ENCODE peak calls at places on chromosome 12, in four cellular contexts. One of them, this sample, is unnamed.

GRCh38 chr12:78703820-78704525 is 160.6 kb upstream of the SYT1 start:
- DNase-seq in H1: no peak
- DNase-seq in IMR-90: peak
- DNase-seq in mesendoderm: peak
- DNase-seq in this sample: no peak

GRCh38 chr12:38904932-38905479 is 385 bp downstream of the CPNE8 start:
- DNase-seq in IMR-90: no peak
- DNase-seq in mesendoderm: peak
- DNase-seq in H1: peak
- DNase-seq in this sample: peak

GRCh38 chr12:112823582-112824149 is 32.1 kb downstream of the RPH3A start:
- DNase-seq in mesendoderm: peak
- DNase-seq in H1: no peak
- DNase-seq in IMR-90: no peak
- DNase-seq in this sample: no peak

GRCh38 chr12:24197517-24197916 is 248.0 kb upstream of the SOX5 start:
- DNase-seq in mesendoderm: peak
- DNase-seq in H1: no peak
- DNase-seq in IMR-90: no peak
- DNase-seq in this sample: peak

GRCh38 chr12:27984275-27984674 is 11.7 kb upstream of the PTHLH start:
- DNase-seq in H1: no peak
- DNase-seq in mesendoderm: no peak
- DNase-seq in IMR-90: peak
- DNase-seq in this sample: no peak

GRCh38 chr12:27965966-27966365 is 6.6 kb downstream of the PTHLH start:
- DNase-seq in IMR-90: peak
- DNase-seq in H1: no peak
- DNase-seq in mesendoderm: no peak
- DNase-seq in this sample: no peak

GRCh38 chr12:2691001-2691339 is 103.8 kb upstream of the FKBP4 start:
- DNase-seq in H1: no peak
- DNase-seq in IMR-90: peak
- DNase-seq in mesendoderm: peak
- DNase-seq in this sample: peak

GRCh38 chr12:58364389-58365086 is 423.2 kb downstream of the ATP23 start:
- DNase-seq in H1: no peak
- DNase-seq in mesendoderm: peak
- DNase-seq in IMR-90: peak
- DNase-seq in this sample: no peak

GRCh38 chr12:53538209-53538689 is 31.0 kb upstream of the NPFF start:
- DNase-seq in H1: no peak
- DNase-seq in IMR-90: peak
- DNase-seq in mesendoderm: peak
- DNase-seq in this sample: no peak

GRCh38 chr12:123149088-123149827 is 1.6 kb downstream of the PITPNM2 start:
- DNase-seq in mesendoderm: no peak
- DNase-seq in H1: no peak
- DNase-seq in IMR-90: no peak
- DNase-seq in this sample: no peak

GRCh38 chr12:2319747-2320146 is 267.0 kb downstream of the CACNA1C start:
- DNase-seq in mesendoderm: peak
- DNase-seq in H1: no peak
- DNase-seq in IMR-90: peak
- DNase-seq in this sample: no peak

GRCh38 chr12:27525373-27525772 is 1.4 kb downstream of the PPFIBP1 start:
- DNase-seq in mesendoderm: peak
- DNase-seq in IMR-90: peak
- DNase-seq in H1: no peak
- DNase-seq in this sample: peak

GRCh38 chr12:87119713-87120112 is 863.5 kb upstream of the MGAT4C start:
- DNase-seq in mesendoderm: no peak
- DNase-seq in IMR-90: no peak
- DNase-seq in H1: no peak
- DNase-seq in this sample: no peak

GRCh38 chr12:114812858-114813761 is 129.1 kb upstream of the TBX3 start:
- DNase-seq in H1: no peak
- DNase-seq in mesendoderm: peak
- DNase-seq in IMR-90: peak
- DNase-seq in this sample: no peak

GRCh38 chr12:48008950-48009349 is 4.7 kb upstream of the COL2A1 start:
- DNase-seq in mesendoderm: no peak
- DNase-seq in H1: no peak
- DNase-seq in IMR-90: no peak
- DNase-seq in this sample: no peak

GRCh38 chr12:52122904-52123303 is 43.4 kb downstream of the SMIM41 start:
- DNase-seq in mesendoderm: no peak
- DNase-seq in H1: no peak
- DNase-seq in IMR-90: no peak
- DNase-seq in this sample: no peak

GRCh38 chr12:18595406-18595805 is 142.4 kb downstream of the PLCZ1 start:
- DNase-seq in IMR-90: no peak
- DNase-seq in mesendoderm: peak
- DNase-seq in H1: no peak
- DNase-seq in this sample: no peak

GRCh38 chr12:1808798-1809480 is 11.4 kb upstream of the LRTM2 start:
- DNase-seq in IMR-90: no peak
- DNase-seq in mesendoderm: no peak
- DNase-seq in H1: no peak
- DNase-seq in this sample: no peak

GRCh38 chr12:59115526-59115925 is 195.2 kb upstream of the LRIG3 start:
- DNase-seq in H1: no peak
- DNase-seq in mesendoderm: no peak
- DNase-seq in IMR-90: peak
- DNase-seq in this sample: no peak

GRCh38 chr12:54337280-54337842 is 12.4 kb downstream of the COPZ1 start:
- DNase-seq in IMR-90: no peak
- DNase-seq in mesendoderm: no peak
- DNase-seq in H1: no peak
- DNase-seq in this sample: no peak

GRCh38 chr12:47985596-47986265 is 18.5 kb downstream of the COL2A1 start:
- DNase-seq in mesendoderm: no peak
- DNase-seq in H1: no peak
- DNase-seq in IMR-90: no peak
- DNase-seq in this sample: no peak

GRCh38 chr12:93804392-93805179 is 127.4 kb downstream of the CRADD start:
- DNase-seq in H1: no peak
- DNase-seq in mesendoderm: no peak
- DNase-seq in IMR-90: no peak
- DNase-seq in this sample: no peak

GRCh38 chr12:54622463-54623183 is 12.1 kb downstream of the LACRT start:
- DNase-seq in H1: no peak
- DNase-seq in IMR-90: peak
- DNase-seq in mesendoderm: no peak
- DNase-seq in this sample: no peak

GRCh38 chr12:116257213-116257612 is 20.3 kb downstream of the MED13L start:
- DNase-seq in IMR-90: no peak
- DNase-seq in mesendoderm: peak
- DNase-seq in H1: no peak
- DNase-seq in this sample: no peak

GRCh38 chr12:126784328-126784921 is 1482.5 kb upstream of the TMEM132C start:
- DNase-seq in IMR-90: no peak
- DNase-seq in mesendoderm: peak
- DNase-seq in H1: peak
- DNase-seq in this sample: peak

GRCh38 chr12:94046626-94047410 is 101.6 kb upstream of the PLXNC1 start:
- DNase-seq in H1: no peak
- DNase-seq in IMR-90: no peak
- DNase-seq in mesendoderm: peak
- DNase-seq in this sample: no peak

GRCh38 chr12:64180951-64181350 is 41.1 kb downstream of the KICS2 start:
- DNase-seq in mesendoderm: no peak
- DNase-seq in H1: no peak
- DNase-seq in IMR-90: peak
- DNase-seq in this sample: no peak

GRCh38 chr12:131834798-131835615 is 6.8 kb downstream of the MMP17 start:
- DNase-seq in mesendoderm: no peak
- DNase-seq in IMR-90: no peak
- DNase-seq in H1: peak
- DNase-seq in this sample: no peak

GRCh38 chr12:131833896-131834641 is 5.9 kb downstream of the MMP17 start:
- DNase-seq in mesendoderm: peak
- DNase-seq in IMR-90: peak
- DNase-seq in H1: peak
- DNase-seq in this sample: no peak

GRCh38 chr12:131836193-131836592 is 8.0 kb downstream of the MMP17 start:
- DNase-seq in mesendoderm: no peak
- DNase-seq in IMR-90: peak
- DNase-seq in H1: no peak
- DNase-seq in this sample: no peak

GRCh38 chr12:131836714-131837397 is 8.7 kb downstream of the MMP17 start:
- DNase-seq in IMR-90: no peak
- DNase-seq in mesendoderm: no peak
- DNase-seq in H1: no peak
- DNase-seq in this sample: no peak

GRCh38 chr12:131835616-131836171 is 7.5 kb downstream of the MMP17 start:
- DNase-seq in IMR-90: no peak
- DNase-seq in mesendoderm: no peak
- DNase-seq in H1: no peak
- DNase-seq in this sample: no peak
- H3K56ac ChIP-seq in IMR-90: no peak
- H3K56ac ChIP-seq in mesendoderm: no peak
- H3K56ac ChIP-seq in H1: no peak
- H3K56ac ChIP-seq in this sample: no peak

GRCh38 chr12:6790496-6791150 is 1.3 kb downstream of the CD4 start:
- DNase-seq in mesendoderm: no peak
- DNase-seq in IMR-90: no peak
- DNase-seq in H1: no peak
- DNase-seq in this sample: no peak

GRCh38 chr12:6786416-6787094 is 2.8 kb upstream of the CD4 start:
- DNase-seq in IMR-90: no peak
- DNase-seq in H1: no peak
- DNase-seq in mesendoderm: no peak
- DNase-seq in this sample: peak

GRCh38 chr12:6787309-6787708 is 2.0 kb upstream of the CD4 start:
- DNase-seq in H1: no peak
- DNase-seq in IMR-90: no peak
- DNase-seq in mesendoderm: no peak
- DNase-seq in this sample: no peak

GRCh38 chr12:6791931-6792520 is 2.7 kb downstream of the CD4 start:
- DNase-seq in IMR-90: no peak
- DNase-seq in H1: no peak
- DNase-seq in mesendoderm: no peak
- DNase-seq in this sample: no peak

GRCh38 chr12:6788972-6789905 is at the start of gene CD4:
- DNase-seq in H1: no peak
- DNase-seq in IMR-90: no peak
- DNase-seq in mesendoderm: no peak
- DNase-seq in this sample: peak
- H2AK5ac ChIP-seq in H1: no peak
- H2AK5ac ChIP-seq in IMR-90: peak
- H2AK5ac ChIP-seq in mesendoderm: no peak
- H2AK5ac ChIP-seq in this sample: no peak

GRCh38 chr12:50397122-50397650 is 777 bp upstream of the FAM186A start:
- DNase-seq in mesendoderm: no peak
- DNase-seq in IMR-90: peak
- DNase-seq in H1: peak
- DNase-seq in this sample: no peak
- H3K56ac ChIP-seq in mesendoderm: no peak
- H3K56ac ChIP-seq in IMR-90: no peak
- H3K56ac ChIP-seq in H1: no peak
- H3K56ac ChIP-seq in this sample: no peak

DNA sequence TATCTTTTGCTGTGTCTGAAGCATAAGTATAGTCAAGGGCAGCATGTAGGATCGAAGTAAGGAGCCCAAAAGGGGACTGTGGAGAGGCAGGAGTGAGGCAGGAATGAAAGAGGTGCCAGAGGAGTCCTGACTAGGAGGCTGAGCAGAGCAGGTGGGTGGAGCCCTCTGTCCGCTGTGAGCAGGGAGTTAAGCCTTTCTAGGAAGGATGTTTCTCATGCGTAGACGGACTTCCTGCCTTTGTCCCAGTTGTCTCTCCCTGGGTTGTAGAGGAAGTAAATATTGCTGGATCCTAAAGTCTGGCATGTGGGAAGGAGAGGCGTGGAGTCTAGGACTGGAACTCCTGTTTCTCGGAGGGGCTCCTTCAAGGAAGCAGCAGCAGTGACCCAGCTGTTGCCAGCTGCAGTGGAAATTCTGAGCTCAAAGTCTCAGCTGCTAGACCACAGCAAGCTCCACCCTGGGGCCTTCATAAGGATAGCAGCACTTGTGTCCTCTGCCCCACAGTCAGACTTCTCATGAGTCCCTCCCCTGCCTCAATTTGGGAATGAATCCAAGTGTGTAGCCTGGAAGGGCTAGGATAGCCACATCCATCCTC is 44.0 kb downstream of the RBMS2 start:
- DNase-seq in H1: peak
- DNase-seq in mesendoderm: peak
- DNase-seq in IMR-90: peak
- DNase-seq in this sample: peak
- H2AK5ac ChIP-seq in H1: peak
- H2AK5ac ChIP-seq in mesendoderm: no peak
- H2AK5ac ChIP-seq in IMR-90: peak
- H2AK5ac ChIP-seq in this sample: no peak

DNA sequence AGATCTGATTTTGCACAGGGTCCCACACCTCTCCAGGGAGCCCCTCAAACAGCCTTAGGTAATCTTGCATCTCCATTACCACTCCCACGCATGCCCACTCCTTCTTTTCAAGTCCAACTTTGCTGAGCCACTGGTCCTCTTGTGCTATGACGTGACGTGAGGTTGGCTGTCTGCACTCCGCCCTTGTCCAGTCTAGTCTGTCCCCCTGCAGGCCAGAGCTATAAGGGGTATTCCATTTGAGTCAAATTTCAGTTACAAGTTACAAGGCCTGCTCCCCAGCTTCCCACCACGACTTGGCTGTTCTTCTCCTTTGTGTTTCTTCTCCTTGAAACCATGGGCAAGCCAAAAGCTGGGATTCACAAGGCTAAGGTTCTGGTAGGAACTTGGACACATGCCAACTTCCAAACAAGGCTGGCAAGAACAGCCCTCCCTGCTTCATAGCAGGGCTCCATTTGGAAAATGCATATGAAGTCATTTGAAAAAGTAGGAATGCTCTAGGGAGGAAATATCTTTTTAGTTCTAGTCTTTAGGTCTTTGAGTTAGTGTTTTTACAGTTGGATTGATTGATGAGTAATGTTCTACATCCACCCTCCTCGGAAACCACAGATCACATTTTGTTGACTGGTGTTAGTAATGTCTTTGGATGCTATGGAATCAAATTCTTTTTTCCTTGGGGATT is 49.1 kb downstream of the KCNA1 start:
- DNase-seq in IMR-90: no peak
- DNase-seq in H1: no peak
- DNase-seq in mesendoderm: no peak
- DNase-seq in this sample: no peak
- H3K56ac ChIP-seq in IMR-90: no peak
- H3K56ac ChIP-seq in H1: no peak
- H3K56ac ChIP-seq in mesendoderm: no peak
- H3K56ac ChIP-seq in this sample: no peak

GRCh38 chr12:121214171-121214777 is 4.3 kb downstream of the P2RX4 start:
- DNase-seq in IMR-90: peak
- DNase-seq in H1: no peak
- DNase-seq in mesendoderm: no peak
- DNase-seq in this sample: no peak
- H2AK5ac ChIP-seq in IMR-90: no peak
- H2AK5ac ChIP-seq in H1: no peak
- H2AK5ac ChIP-seq in mesendoderm: no peak
- H2AK5ac ChIP-seq in this sample: no peak

This sample was measured in H9.